ENCODE peak calls at places on chromosomes 2 and 18, in five cellular contexts. P, T, D, N and B are unnamed samples.

GRCh38 chr2:193584001-193584400 is 1389.3 kb upstream of the TMEFF2 start:
- DNase-seq in P (no peak), T (no peak), D (no peak), N (no peak), B (peak; percentile 77)

GRCh38 chr18:3213231-3214059 is 6.3 kb downstream of the MYOM1 start:
- DNase-seq in P (no peak), T (no peak), D (peak; percentile 19), N (no peak), B (no peak)

GRCh38 chr2:126687086-126687485 is 31.1 kb downstream of the GYPC start:
- DNase-seq in P (no peak), T (no peak), D (no peak), N (no peak), B (no peak)

GRCh38 chr2:13584020-13584419 is 867.3 kb downstream of the TRIB2 start:
- DNase-seq in P (no peak), T (no peak), D (no peak), N (no peak), B (no peak)

GRCh38 chr2:157940024-157940423 is 63.9 kb upstream of the ACVR1 start:
- DNase-seq in P (no peak), T (no peak), D (no peak), N (no peak), B (no peak)

GRCh38 chr2:16196687-16197503 is 256.5 kb downstream of the MYCN start:
- DNase-seq in P (no peak), T (no peak), D (no peak), N (no peak), B (no peak)

GRCh38 chr2:27799646-27800010 is 28.1 kb downstream of the MRPL33 start:
- DNase-seq in P (no peak), T (no peak), D (no peak), N (no peak), B (no peak)

GRCh38 chr2:190280565-190281330 is 38.9 kb downstream of the HIBCH start:
- DNase-seq in P (no peak), T (no peak), D (no peak), N (no peak), B (no peak)

GRCh38 chr2:41896186-41896846 is 151.5 kb upstream of the PKDCC start:
- DNase-seq in P (no peak), T (no peak), D (no peak), N (no peak), B (no peak)

GRCh38 chr2:241659150-241659739 is 21.8 kb downstream of the ATG4B start:
- DNase-seq in P (no peak), T (no peak), D (peak; percentile 66), N (peak; percentile 69), B (peak; percentile 77)

GRCh38 chr18:10560457-10561045 is 34.7 kb downstream of the NAPG start:
- DNase-seq in P (peak; percentile 4), T (peak; percentile 27), D (peak; percentile 78), N (peak; percentile 64), B (peak; percentile 86)